ENCODE peak calls at places on chromosomes 5 and 9, in six cellular contexts. One of them, this sample, is unnamed.

GRCh38 chr9:137828527-137829259 is 48.9 kb upstream of the CACNA1B start:
- DNase-seq in Peyer's patch: no peak
- DNase-seq in A549: no peak
- DNase-seq in uterus: no peak
- DNase-seq in left ventricle myocardium inferior: no peak
- DNase-seq in neural progenitor cell: peak; percentile 86
- DNase-seq in this sample: no peak

GRCh38 chr5:77418601-77419591 is 73.2 kb downstream of the WDR41 start:
- DNase-seq in Peyer's patch: no peak
- DNase-seq in A549: no peak
- DNase-seq in uterus: no peak
- DNase-seq in left ventricle myocardium inferior: no peak
- DNase-seq in neural progenitor cell: no peak
- DNase-seq in this sample: no peak

GRCh38 chr5:166784545-166785078 is 1506.8 kb upstream of the WWC1 start:
- DNase-seq in Peyer's patch: no peak
- DNase-seq in A549: no peak
- DNase-seq in uterus: no peak
- DNase-seq in left ventricle myocardium inferior: no peak
- DNase-seq in neural progenitor cell: no peak
- DNase-seq in this sample: no peak

GRCh38 chr5:78526049-78526525 is 122.5 kb downstream of the LHFPL2 start:
- DNase-seq in Peyer's patch: no peak
- DNase-seq in A549: peak; percentile 35
- DNase-seq in uterus: no peak
- DNase-seq in left ventricle myocardium inferior: no peak
- DNase-seq in neural progenitor cell: no peak
- DNase-seq in this sample: no peak

GRCh38 chr5:76401801-76402250 is 1.3 kb upstream of the IQGAP2 start:
- DNase-seq in Peyer's patch: peak; percentile 62
- DNase-seq in A549: no peak
- DNase-seq in uterus: no peak
- DNase-seq in left ventricle myocardium inferior: no peak
- DNase-seq in neural progenitor cell: no peak
- DNase-seq in this sample: no peak

GRCh38 chr9:91867740-91868139 is 82.3 kb downstream of the ROR2 start:
- DNase-seq in Peyer's patch: no peak
- DNase-seq in A549: no peak
- DNase-seq in uterus: no peak
- DNase-seq in left ventricle myocardium inferior: no peak
- DNase-seq in neural progenitor cell: no peak
- DNase-seq in this sample: no peak

GRCh38 chr9:127714020-127714835 is 1.2 kb downstream of the PTRH1 start:
- DNase-seq in Peyer's patch: no peak
- DNase-seq in A549: no peak
- DNase-seq in uterus: no peak
- DNase-seq in left ventricle myocardium inferior: no peak
- DNase-seq in neural progenitor cell: no peak
- DNase-seq in this sample: no peak

GRCh38 chr5:52947208-52947607 is 41.9 kb upstream of the ITGA2 start:
- DNase-seq in Peyer's patch: no peak
- DNase-seq in A549: no peak
- DNase-seq in uterus: no peak
- DNase-seq in left ventricle myocardium inferior: no peak
- DNase-seq in neural progenitor cell: no peak
- DNase-seq in this sample: no peak

GRCh38 chr9:134793281-134793680 is 87.3 kb upstream of the FCN2 start:
- DNase-seq in Peyer's patch: no peak
- DNase-seq in A549: no peak
- DNase-seq in uterus: no peak
- DNase-seq in left ventricle myocardium inferior: no peak
- DNase-seq in neural progenitor cell: no peak
- DNase-seq in this sample: no peak

GRCh38 chr5:1185652-1186350 is 15.6 kb upstream of the SLC6A19 start:
- DNase-seq in Peyer's patch: no peak
- DNase-seq in A549: no peak
- DNase-seq in uterus: no peak
- DNase-seq in left ventricle myocardium inferior: peak; percentile 18
- DNase-seq in neural progenitor cell: no peak
- DNase-seq in this sample: peak; percentile 67

GRCh38 chr5:123844873-123845272 is 332.9 kb downstream of the CSNK1G3 start:
- DNase-seq in Peyer's patch: no peak
- DNase-seq in A549: no peak
- DNase-seq in uterus: no peak
- DNase-seq in left ventricle myocardium inferior: no peak
- DNase-seq in neural progenitor cell: no peak
- DNase-seq in this sample: no peak

GRCh38 chr9:93642961-93643360 is 66.6 kb downstream of the PHF2 start:
- DNase-seq in Peyer's patch: no peak
- DNase-seq in A549: no peak
- DNase-seq in uterus: peak; percentile 35
- DNase-seq in left ventricle myocardium inferior: no peak
- DNase-seq in neural progenitor cell: no peak
- DNase-seq in this sample: no peak

GRCh38 chr9:79581388-79581787 is 9.6 kb downstream of the TLE4 start:
- DNase-seq in Peyer's patch: no peak
- DNase-seq in A549: no peak
- DNase-seq in uterus: no peak
- DNase-seq in left ventricle myocardium inferior: no peak
- DNase-seq in neural progenitor cell: no peak
- DNase-seq in this sample: no peak

GRCh38 chr9:20378851-20379250 is 243.4 kb downstream of the MLLT3 start:
- DNase-seq in Peyer's patch: no peak
- DNase-seq in A549: no peak
- DNase-seq in uterus: no peak
- DNase-seq in left ventricle myocardium inferior: no peak
- DNase-seq in neural progenitor cell: no peak
- DNase-seq in this sample: no peak

GRCh38 chr5:135185461-135186075 is 151.5 kb upstream of the PITX1 start:
- DNase-seq in Peyer's patch: no peak
- DNase-seq in A549: no peak
- DNase-seq in uterus: no peak
- DNase-seq in left ventricle myocardium inferior: no peak
- DNase-seq in neural progenitor cell: no peak
- DNase-seq in this sample: no peak

GRCh38 chr5:142902188-142902965 is 132.2 kb downstream of the ARHGAP26 start:
- DNase-seq in Peyer's patch: no peak
- DNase-seq in A549: no peak
- DNase-seq in uterus: no peak
- DNase-seq in left ventricle myocardium inferior: no peak
- DNase-seq in neural progenitor cell: no peak
- DNase-seq in this sample: no peak

GRCh38 chr5:159838551-159839222 is 77.6 kb upstream of the ADRA1B start:
- DNase-seq in Peyer's patch: no peak
- DNase-seq in A549: no peak
- DNase-seq in uterus: no peak
- DNase-seq in left ventricle myocardium inferior: no peak
- DNase-seq in neural progenitor cell: no peak
- DNase-seq in this sample: no peak

GRCh38 chr9:133163559-133164208 is at the start of gene GBGT1:
- DNase-seq in Peyer's patch: peak; percentile 79
- DNase-seq in A549: no peak
- DNase-seq in uterus: peak; percentile 63
- DNase-seq in left ventricle myocardium inferior: peak; percentile 84
- DNase-seq in neural progenitor cell: peak; percentile 82
- DNase-seq in this sample: peak; percentile 83

GRCh38 chr5:34986965-34987364 is 57.6 kb downstream of the DNAJC21 start:
- DNase-seq in Peyer's patch: no peak
- DNase-seq in A549: no peak
- DNase-seq in uterus: no peak
- DNase-seq in left ventricle myocardium inferior: no peak
- DNase-seq in neural progenitor cell: no peak
- DNase-seq in this sample: no peak

GRCh38 chr9:76530458-76531100 is 71.6 kb downstream of the GCNT1 start:
- DNase-seq in Peyer's patch: no peak
- DNase-seq in A549: no peak
- DNase-seq in uterus: no peak
- DNase-seq in left ventricle myocardium inferior: no peak
- DNase-seq in neural progenitor cell: no peak
- DNase-seq in this sample: no peak

GRCh38 chr9:119941081-119941480 is 571.8 kb upstream of the BRINP1 start:
- DNase-seq in Peyer's patch: no peak
- DNase-seq in A549: no peak
- DNase-seq in uterus: no peak
- DNase-seq in left ventricle myocardium inferior: no peak
- DNase-seq in neural progenitor cell: no peak
- DNase-seq in this sample: no peak

GRCh38 chr9:133916159-133916541 is 76.0 kb downstream of the VAV2 start:
- DNase-seq in Peyer's patch: no peak
- DNase-seq in A549: no peak
- DNase-seq in uterus: no peak
- DNase-seq in left ventricle myocardium inferior: no peak
- DNase-seq in neural progenitor cell: peak; percentile 40
- DNase-seq in this sample: peak; percentile 49

GRCh38 chr5:10866913-10867312 is 105.9 kb upstream of the DAP start:
- DNase-seq in Peyer's patch: no peak
- DNase-seq in A549: no peak
- DNase-seq in uterus: no peak
- DNase-seq in left ventricle myocardium inferior: no peak
- DNase-seq in neural progenitor cell: peak; percentile 33
- DNase-seq in this sample: no peak

GRCh38 chr5:174589011-174589410 is 135.4 kb upstream of the MSX2 start:
- DNase-seq in Peyer's patch: no peak
- DNase-seq in A549: peak; percentile 34
- DNase-seq in uterus: no peak
- DNase-seq in left ventricle myocardium inferior: no peak
- DNase-seq in neural progenitor cell: no peak
- DNase-seq in this sample: no peak

GRCh38 chr5:143400541-143401252 is 2.8 kb downstream of the NR3C1 start:
- DNase-seq in Peyer's patch: no peak
- DNase-seq in A549: peak; percentile 82
- DNase-seq in uterus: no peak
- DNase-seq in left ventricle myocardium inferior: no peak
- DNase-seq in neural progenitor cell: peak; percentile 24
- DNase-seq in this sample: no peak

GRCh38 chr9:37784291-37784639 is 599 bp downstream of the EXOSC3 start:
- DNase-seq in Peyer's patch: no peak
- DNase-seq in A549: no peak
- DNase-seq in uterus: no peak
- DNase-seq in left ventricle myocardium inferior: no peak
- DNase-seq in neural progenitor cell: no peak
- DNase-seq in this sample: no peak

GRCh38 chr9:118577121-118577520 is 792.1 kb downstream of the BRINP1 start:
- DNase-seq in Peyer's patch: no peak
- DNase-seq in A549: peak; percentile 16
- DNase-seq in uterus: no peak
- DNase-seq in left ventricle myocardium inferior: no peak
- DNase-seq in neural progenitor cell: no peak
- DNase-seq in this sample: no peak

GRCh38 chr5:159883522-159883950 is 32.7 kb upstream of the ADRA1B start:
- DNase-seq in Peyer's patch: no peak
- DNase-seq in A549: no peak
- DNase-seq in uterus: no peak
- DNase-seq in left ventricle myocardium inferior: no peak
- DNase-seq in neural progenitor cell: no peak
- DNase-seq in this sample: no peak

GRCh38 chr5:43410414-43410813 is 1.8 kb downstream of the CCL28 start:
- DNase-seq in Peyer's patch: no peak
- DNase-seq in A549: no peak
- DNase-seq in uterus: no peak
- DNase-seq in left ventricle myocardium inferior: no peak
- DNase-seq in neural progenitor cell: no peak
- DNase-seq in this sample: no peak

GRCh38 chr9:104374711-104375110 is 129.4 kb upstream of the OR13F1 start:
- DNase-seq in Peyer's patch: no peak
- DNase-seq in A549: no peak
- DNase-seq in uterus: no peak
- DNase-seq in left ventricle myocardium inferior: peak; percentile 42
- DNase-seq in neural progenitor cell: no peak
- DNase-seq in this sample: no peak

GRCh38 chr9:94783121-94783664 is 56.7 kb downstream of the AOPEP start:
- DNase-seq in Peyer's patch: peak; percentile 34
- DNase-seq in A549: peak; percentile 100
- DNase-seq in uterus: peak; percentile 87
- DNase-seq in left ventricle myocardium inferior: peak; percentile 53
- DNase-seq in neural progenitor cell: peak; percentile 88
- DNase-seq in this sample: peak; percentile 88

GRCh38 chr9:16625106-16625505 is 245.4 kb downstream of the BNC2 start:
- DNase-seq in Peyer's patch: no peak
- DNase-seq in A549: no peak
- DNase-seq in uterus: no peak
- DNase-seq in left ventricle myocardium inferior: no peak
- DNase-seq in neural progenitor cell: no peak
- DNase-seq in this sample: no peak
- H3K4me1 ChIP-seq in Peyer's patch: peaks cover 9% of the 10 kb centered on the region
- H3K4me1 ChIP-seq in A549: peaks cover 32% of the 10 kb centered on the region
- H3K4me1 ChIP-seq in uterus: no peaks in the 10 kb centered on the region
- H3K4me1 ChIP-seq in left ventricle myocardium inferior: peaks cover 17% of the 10 kb centered on the region
- H3K4me1 ChIP-seq in neural progenitor cell: peaks cover 61% of the 10 kb centered on the region
- H3K4me1 ChIP-seq in this sample: peaks cover 5% of the 10 kb centered on the region

GRCh38 chr9:102770704-102771103 is 224.4 kb upstream of the CYLC2 start:
- DNase-seq in Peyer's patch: no peak
- DNase-seq in A549: no peak
- DNase-seq in uterus: no peak
- DNase-seq in left ventricle myocardium inferior: no peak
- DNase-seq in neural progenitor cell: no peak
- DNase-seq in this sample: no peak
- H3K4me3 ChIP-seq in Peyer's patch: no peak overlapping the region
- H3K4me3 ChIP-seq in A549: no peak overlapping the region
- H3K4me3 ChIP-seq in uterus: no peak overlapping the region
- H3K4me3 ChIP-seq in left ventricle myocardium inferior: no peak overlapping the region
- H3K4me3 ChIP-seq in neural progenitor cell: no peak overlapping the region
- H3K4me3 ChIP-seq in this sample: no peak overlapping the region

DNA sequence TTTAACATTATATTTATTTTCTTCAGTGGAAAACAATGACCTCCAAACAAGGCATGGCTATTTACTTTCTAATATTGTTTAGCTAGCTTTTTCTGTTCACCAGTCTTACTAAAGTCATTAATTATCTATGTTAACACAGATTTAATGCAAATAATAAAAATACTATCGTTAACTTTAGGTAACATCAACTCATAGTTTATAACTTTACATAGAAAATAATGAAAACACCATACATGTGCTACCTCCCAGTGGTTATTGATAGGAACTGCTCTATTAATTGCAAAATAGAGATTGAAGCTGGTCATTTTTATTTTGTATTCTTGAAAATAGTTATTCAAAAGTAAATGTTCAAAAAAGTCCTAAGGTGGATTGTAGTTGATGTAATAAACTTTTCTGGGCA is 78.3 kb upstream of the HCN1 start:
- DNase-seq in Peyer's patch: no peak
- DNase-seq in A549: no peak
- DNase-seq in uterus: no peak
- DNase-seq in left ventricle myocardium inferior: no peak
- DNase-seq in neural progenitor cell: no peak
- DNase-seq in this sample: no peak
- TF ChIP-seq CTCF in Peyer's patch: no peak
- TF ChIP-seq CTCF in A549: no peak
- TF ChIP-seq CTCF in uterus: no peak
- TF ChIP-seq CTCF in left ventricle myocardium inferior: peak; percentile 49
- TF ChIP-seq CTCF in neural progenitor cell: peak; percentile 49
- TF ChIP-seq CTCF in this sample: peak; percentile 11

DNA sequence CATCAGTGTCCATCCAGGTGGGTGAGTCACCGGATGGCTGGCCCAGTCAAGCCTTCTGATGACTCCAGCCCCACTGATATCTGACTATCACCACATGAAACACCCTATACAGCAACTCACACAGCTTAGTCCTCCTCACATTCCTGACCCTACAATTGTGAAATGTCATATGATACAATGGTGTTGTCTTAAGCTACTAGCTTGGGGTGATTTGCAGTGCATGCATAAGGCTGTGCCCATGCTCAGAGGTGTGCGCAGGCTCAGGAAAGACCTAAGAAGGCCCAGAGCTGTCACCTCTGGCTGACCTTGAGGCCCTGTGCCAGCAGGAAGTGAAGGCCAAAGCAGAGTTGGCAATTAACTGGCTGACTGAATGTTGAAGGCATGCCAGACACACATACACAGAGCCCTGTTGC is 21.5 kb upstream of the SEMA4D start:
- DNase-seq in Peyer's patch: no peak
- DNase-seq in A549: peak; percentile 23
- DNase-seq in uterus: no peak
- DNase-seq in left ventricle myocardium inferior: no peak
- DNase-seq in neural progenitor cell: no peak
- DNase-seq in this sample: no peak
- H3K4me1 ChIP-seq in Peyer's patch: peaks cover 22% of the 10 kb centered on the region
- H3K4me1 ChIP-seq in A549: no peaks in the 10 kb centered on the region
- H3K4me1 ChIP-seq in uterus: no peaks in the 10 kb centered on the region
- H3K4me1 ChIP-seq in left ventricle myocardium inferior: no peaks in the 10 kb centered on the region
- H3K4me1 ChIP-seq in neural progenitor cell: no peaks in the 10 kb centered on the region
- H3K4me1 ChIP-seq in this sample: no peaks in the 10 kb centered on the region